ENCODE peak calls at places on chromosomes 11 and 22, in four cellular contexts. V is neural progenitor cell, H is K562, O is IMR-90. D is an unnamed sample.
A peak's percentile ranks its signal among the peaks of the same experiment; 100 is the strongest.

GRCh38 chr11:129720156-129720555 is 95.5 kb upstream of the TMEM45B start:
- DNase-seq in V (no peak), H (no peak), O (no peak), D (no peak)

GRCh38 chr11:118715837-118716260 is 36.4 kb upstream of the TREH start:
- DNase-seq in V (peak; percentile 38), H (peak; percentile 83), O (no peak), D (peak; percentile 71)

GRCh38 chr22:41094036-41094435 is 1.6 kb downstream of the EP300 start:
- DNase-seq in V (peak; percentile 54), H (no peak), O (peak; percentile 40), D (peak; percentile 47)

GRCh38 chr22:33957086-33957485 is 36.8 kb upstream of the LARGE1 start:
- DNase-seq in V (no peak), H (no peak), O (no peak), D (no peak)

GRCh38 chr11:44943118-44943517 is 7.6 kb downstream of the TP53I11 start:
- DNase-seq in V (no peak), H (no peak), O (no peak), D (peak; percentile 33)

GRCh38 chr22:42990131-42990838 is 24.7 kb downstream of the PACSIN2 start:
- DNase-seq in V (peak; percentile 26), H (no peak), O (peak; percentile 89), D (peak; percentile 56)

GRCh38 chr11:19906126-19906525 is 193.5 kb downstream of the NAV2 start:
- DNase-seq in V (no peak), H (no peak), O (no peak), D (no peak)

GRCh38 chr11:126332221-126332711 is 23.2 kb upstream of the ST3GAL4 start:
- DNase-seq in V (no peak), H (no peak), O (peak; percentile 90), D (peak; percentile 21)

GRCh38 chr11:104164028-104164520 is at the start of gene PDGFD:
- DNase-seq in V (peak; percentile 93), H (no peak), O (peak; percentile 70), D (peak; percentile 89)

GRCh38 chr11:69972351-69972802 is 105.7 kb upstream of the ANO1 start:
- DNase-seq in V (no peak), H (no peak), O (no peak), D (no peak)

GRCh38 chr22:34403667-34404066 is 483.4 kb upstream of the LARGE1 start:
- DNase-seq in V (no peak), H (no peak), O (no peak), D (no peak)

GRCh38 chr22:43693245-43693644 is 118.9 kb downstream of the EFCAB6 start:
- DNase-seq in V (no peak), H (no peak), O (no peak), D (no peak)

GRCh38 chr11:31798057-31799035 is 12.8 kb downstream of the PAX6 start:
- DNase-seq in V (peak; percentile 94), H (no peak), O (no peak), D (no peak)

GRCh38 chr11:121479839-121480238 is 27.1 kb upstream of the SORL1-AS1 start:
- DNase-seq in V (no peak), H (no peak), O (no peak), D (no peak)

GRCh38 chr11:111999111-111999510 is 26.1 kb upstream of the DLAT start:
- DNase-seq in V (no peak), H (no peak), O (no peak), D (peak; percentile 14)

GRCh38 chr11:43582024-43582836 is 98.3 kb upstream of the HSD17B12 start:
- DNase-seq in V (no peak), H (no peak), O (no peak), D (no peak)

GRCh38 chr11:126997196-126997595 is 3.4 kb downstream of the KIRREL3 start:
- DNase-seq in V (no peak), H (no peak), O (peak; percentile 23), D (no peak)

GRCh38 chr11:36132940-36133339 is 156.3 kb downstream of the COMMD9 start:
- DNase-seq in V (no peak), H (no peak), O (peak; percentile 41), D (no peak)

GRCh38 chr22:27262371-27262770 is 539.2 kb downstream of the MN1 start:
- DNase-seq in V (no peak), H (no peak), O (no peak), D (no peak)
- H3K4me3 ChIP-seq in V (no peak overlapping the region), H (no peak overlapping the region), O (no peak overlapping the region), D (no peak overlapping the region)

GRCh38 chr11:79243412-79244174 is 197.2 kb downstream of the TENM4 start:
- DNase-seq in V (no peak), H (no peak), O (no peak), D (no peak)
- H3K9ac ChIP-seq in V (no peak overlapping the region), H (no peak overlapping the region), O (no peak overlapping the region), D (no peak overlapping the region)

DNA sequence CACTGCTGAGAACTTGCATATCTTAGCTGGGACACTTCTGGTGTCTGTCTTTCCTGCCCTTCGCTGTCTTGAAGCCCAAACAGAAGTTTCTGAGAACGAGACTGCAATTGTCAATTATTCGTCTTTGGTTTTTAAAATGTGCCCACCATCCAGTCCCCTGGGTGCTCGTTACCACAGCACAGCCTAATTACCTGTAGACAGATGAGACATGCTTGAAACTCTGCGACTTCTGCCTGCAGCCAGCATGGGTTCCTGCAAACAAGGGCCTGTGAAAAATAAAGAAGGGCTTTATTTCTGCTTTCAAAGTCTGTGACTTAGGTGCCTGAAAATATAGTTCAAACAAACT is 20.6 kb upstream of the GRAMD1B start:
- DNase-seq in V (no peak), H (no peak), O (no peak), D (no peak)
- TF ChIP-seq CTCF in V (no peak), H (no peak), O (no peak), D (no peak)

GRCh38 chr11:59176330-59176729 is 4.4 kb downstream of the DTX4 start:
- DNase-seq in V (no peak), H (no peak), O (no peak), D (no peak)

GRCh38 chr11:59173080-59173963 is 1.4 kb downstream of the DTX4 start:
- DNase-seq in V (peak; percentile 90), H (no peak), O (peak; percentile 30), D (no peak)

GRCh38 chr11:59175104-59175503 is 3.2 kb downstream of the DTX4 start:
- DNase-seq in V (peak; percentile 28), H (no peak), O (no peak), D (no peak)

GRCh38 chr11:59173964-59174663 is 2.2 kb downstream of the DTX4 start:
- DNase-seq in V (peak; percentile 74), H (no peak), O (peak; percentile 59), D (no peak)

DNA sequence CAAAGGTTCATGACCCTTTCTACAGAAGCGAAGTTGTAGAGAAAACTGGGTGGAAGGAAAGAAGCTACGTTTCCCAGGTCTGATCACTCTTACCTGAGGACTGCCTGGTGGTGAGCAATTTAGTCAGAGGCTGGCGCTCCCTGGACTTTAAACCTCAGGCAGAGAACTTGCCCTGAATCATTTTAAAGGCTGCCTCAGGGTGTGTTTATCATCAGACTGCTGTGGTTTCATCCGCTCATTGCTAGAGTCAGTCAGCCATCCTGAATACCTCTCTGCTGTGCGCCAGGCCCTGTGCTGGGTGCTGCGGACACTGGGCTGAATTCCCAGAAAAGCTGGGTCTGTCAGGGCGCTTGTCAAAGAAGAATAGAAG is 2.7 kb downstream of the DTX4 start:
- DNase-seq in V (no peak), H (no peak), O (peak; percentile 70), D (no peak)
- H3K4me3 ChIP-seq in V (peak overlapping the region; percentile 89), H (no peak overlapping the region), O (no peak overlapping the region), D (no peak overlapping the region)